ENCODE peak calls at places on chromosome 18, in nine cellular contexts. F, U, Q, Z, O, Y, G, B and N are unnamed samples.

GRCh38 chr18:36312806-36313395 is 15.4 kb downstream of the FHOD3 start:
- DNase-seq in Y (no peak), Z (no peak), O (no peak), F (no peak), G (no peak), U (no peak), B (no peak), Q (no peak), N (no peak)

GRCh38 chr18:54150226-54150625 is 74.2 kb downstream of the MBD2 start:
- DNase-seq in Z (no peak), G (no peak), F (no peak), O (no peak), B (no peak), Q (no peak), Y (no peak), U (no peak), N (no peak)

GRCh38 chr18:10046178-10046807 is 132.5 kb downstream of the VAPA start:
- DNase-seq in G (no peak), Q (no peak), U (no peak), Y (no peak), F (no peak), O (no peak), Z (no peak), B (no peak), N (no peak)

GRCh38 chr18:57583297-57583835 is 3.1 kb downstream of the FECH start:
- DNase-seq in U (no peak), Z (no peak), Q (no peak), O (no peak), B (no peak), Y (no peak), G (no peak), F (no peak), N (no peak)

GRCh38 chr18:74420926-74421325 is 36.2 kb downstream of the DIPK1C start:
- DNase-seq in B (no peak), O (no peak), Q (no peak), Z (no peak), F (no peak), G (no peak), Y (no peak), U (no peak), N (no peak)

GRCh38 chr18:12564861-12565260 is 93.0 kb downstream of the SPIRE1 start:
- DNase-seq in Y (no peak), F (no peak), Z (no peak), B (no peak), Q (no peak), U (no peak), O (no peak), G (no peak), N (no peak)

GRCh38 chr18:37335337-37335736 is 230.3 kb downstream of the CELF4 start:
- DNase-seq in Q (no peak), G (no peak), Y (no peak), U (no peak), Z (no peak), F (no peak), B (no peak), O (no peak), N (no peak)

GRCh38 chr18:10304853-10305252 is 149.6 kb upstream of the APCDD1 start:
- DNase-seq in Q (no peak), O (no peak), Z (no peak), Y (peak), U (no peak), B (no peak), G (no peak), F (no peak), N (peak)

GRCh38 chr18:43714346-43715010 is 437.2 kb upstream of the SYT4 start:
- DNase-seq in Q (no peak), F (no peak), O (no peak), B (no peak), Y (no peak), Z (no peak), U (no peak), G (no peak), N (no peak)

GRCh38 chr18:24846133-24846532 is 385.7 kb downstream of the HRH4 start:
- DNase-seq in G (no peak), U (no peak), B (no peak), Z (no peak), Y (no peak), Q (no peak), O (no peak), F (no peak), N (no peak)

GRCh38 chr18:34771958-34772357 is 61.9 kb downstream of the DTNA start:
- DNase-seq in F (no peak), B (no peak), Q (no peak), U (no peak), Y (no peak), O (no peak), Z (no peak), G (no peak), N (no peak)

GRCh38 chr18:9536354-9537152 is 61.2 kb downstream of the RALBP1 start:
- DNase-seq in Y (no peak), G (no peak), F (no peak), U (no peak), Z (no peak), B (no peak), Q (no peak), O (no peak), N (no peak)

GRCh38 chr18:21444465-21445023 is 156.0 kb downstream of the ESCO1 start:
- DNase-seq in O (peak), F (no peak), Y (peak), U (no peak), B (no peak), Q (peak), G (peak), Z (no peak), N (peak)

GRCh38 chr18:67217551-67218166 is 298.9 kb downstream of the DSEL start:
- DNase-seq in Y (peak), O (peak), Z (peak), Q (no peak), G (peak), U (peak), B (peak), F (peak), N (peak)

GRCh38 chr18:28576941-28577340 is 400.0 kb upstream of the CDH2 start:
- DNase-seq in G (no peak), Z (no peak), Q (peak), F (no peak), O (no peak), U (no peak), B (no peak), Y (no peak), N (no peak)

GRCh38 chr18:13423352-13423751 is 204.8 kb downstream of the LDLRAD4 start:
- DNase-seq in G (no peak), F (no peak), Y (no peak), B (no peak), U (no peak), Q (no peak), O (no peak), Z (no peak), N (no peak)